ENCODE peak calls at places on chromosomes 13 and 19, in six cellular contexts. One of them, this sample, is unnamed.

GRCh38 chr19:23481043-23481442 is 85.8 kb upstream of the ZNF91 start:
- DNase-seq in D721Med: no peak
- DNase-seq in retinal pigment epithelial cell: no peak
- DNase-seq in thoracic aorta: no peak
- DNase-seq in endodermal cell: no peak
- DNase-seq in Panc1: no peak
- DNase-seq in this sample: no peak

GRCh38 chr13:78881746-78882145 is 222.8 kb upstream of the OBI1 start:
- DNase-seq in thoracic aorta: no peak
- DNase-seq in retinal pigment epithelial cell: no peak
- DNase-seq in endodermal cell: no peak
- DNase-seq in D721Med: no peak
- DNase-seq in Panc1: no peak
- DNase-seq in this sample: no peak

GRCh38 chr13:109243311-109243951 is 543.0 kb downstream of the IRS2 start:
- DNase-seq in Panc1: no peak
- DNase-seq in thoracic aorta: no peak
- DNase-seq in D721Med: no peak
- DNase-seq in endodermal cell: peak; percentile 59
- DNase-seq in retinal pigment epithelial cell: peak; percentile 91
- DNase-seq in this sample: no peak

GRCh38 chr13:46745062-46745461 is 51.9 kb downstream of the ESD start:
- DNase-seq in D721Med: no peak
- DNase-seq in Panc1: no peak
- DNase-seq in retinal pigment epithelial cell: no peak
- DNase-seq in thoracic aorta: no peak
- DNase-seq in endodermal cell: no peak
- DNase-seq in this sample: no peak

GRCh38 chr19:49347835-49348234 is 12.6 kb downstream of the CD37 start:
- DNase-seq in endodermal cell: peak; percentile 86
- DNase-seq in retinal pigment epithelial cell: no peak
- DNase-seq in D721Med: no peak
- DNase-seq in thoracic aorta: no peak
- DNase-seq in Panc1: no peak
- DNase-seq in this sample: no peak

GRCh38 chr13:51684076-51684475 is 99.8 kb downstream of the WDFY2 start:
- DNase-seq in endodermal cell: no peak
- DNase-seq in thoracic aorta: no peak
- DNase-seq in D721Med: no peak
- DNase-seq in Panc1: no peak
- DNase-seq in retinal pigment epithelial cell: no peak
- DNase-seq in this sample: no peak

GRCh38 chr13:24267283-24267682 is 42.1 kb upstream of the C1QTNF9 start:
- DNase-seq in endodermal cell: no peak
- DNase-seq in retinal pigment epithelial cell: no peak
- DNase-seq in thoracic aorta: no peak
- DNase-seq in Panc1: no peak
- DNase-seq in D721Med: no peak
- DNase-seq in this sample: no peak

GRCh38 chr19:47702671-47703070 is 10.6 kb upstream of the EHD2 start:
- DNase-seq in thoracic aorta: no peak
- DNase-seq in endodermal cell: no peak
- DNase-seq in Panc1: no peak
- DNase-seq in D721Med: no peak
- DNase-seq in retinal pigment epithelial cell: no peak
- DNase-seq in this sample: no peak

GRCh38 chr13:33751151-33751550 is 66.8 kb upstream of the RFC3 start:
- DNase-seq in endodermal cell: no peak
- DNase-seq in Panc1: no peak
- DNase-seq in D721Med: no peak
- DNase-seq in retinal pigment epithelial cell: peak; percentile 43
- DNase-seq in thoracic aorta: no peak
- DNase-seq in this sample: no peak

GRCh38 chr19:38657633-38658222 is 10.3 kb downstream of the ACTN4 start:
- DNase-seq in thoracic aorta: no peak
- DNase-seq in D721Med: no peak
- DNase-seq in endodermal cell: no peak
- DNase-seq in retinal pigment epithelial cell: peak; percentile 87
- DNase-seq in Panc1: peak; percentile 97
- DNase-seq in this sample: no peak

GRCh38 chr19:739998-740715 is 10.8 kb upstream of the MISP start:
- DNase-seq in retinal pigment epithelial cell: no peak
- DNase-seq in endodermal cell: no peak
- DNase-seq in thoracic aorta: no peak
- DNase-seq in Panc1: no peak
- DNase-seq in D721Med: no peak
- DNase-seq in this sample: no peak

GRCh38 chr19:734716-735115 is 16.2 kb upstream of the MISP start:
- DNase-seq in D721Med: no peak
- DNase-seq in Panc1: no peak
- DNase-seq in thoracic aorta: no peak
- DNase-seq in endodermal cell: no peak
- DNase-seq in retinal pigment epithelial cell: no peak
- DNase-seq in this sample: no peak

GRCh38 chr19:738509-739128 is 12.3 kb upstream of the MISP start:
- DNase-seq in retinal pigment epithelial cell: no peak
- DNase-seq in Panc1: no peak
- DNase-seq in endodermal cell: no peak
- DNase-seq in D721Med: no peak
- DNase-seq in thoracic aorta: no peak
- DNase-seq in this sample: no peak

GRCh38 chr19:736125-736524 is 14.8 kb upstream of the MISP start:
- DNase-seq in thoracic aorta: no peak
- DNase-seq in endodermal cell: no peak
- DNase-seq in Panc1: no peak
- DNase-seq in D721Med: no peak
- DNase-seq in retinal pigment epithelial cell: no peak
- DNase-seq in this sample: no peak

GRCh38 chr19:737591-738093 is 13.3 kb upstream of the MISP start:
- DNase-seq in Panc1: no peak
- DNase-seq in thoracic aorta: no peak
- DNase-seq in retinal pigment epithelial cell: no peak
- DNase-seq in D721Med: peak; percentile 88
- DNase-seq in endodermal cell: peak; percentile 94
- DNase-seq in this sample: no peak
- TF ChIP-seq CTCF in Panc1: peak; percentile 82
- TF ChIP-seq CTCF in thoracic aorta: peak; percentile 40
- TF ChIP-seq CTCF in retinal pigment epithelial cell: peak; percentile 67
- TF ChIP-seq CTCF in D721Med: peak; percentile 45
- TF ChIP-seq CTCF in endodermal cell: peak; percentile 73
- TF ChIP-seq CTCF in this sample: no peak

GRCh38 chr13:94112227-94112626 is 367.3 kb downstream of the DCT start:
- DNase-seq in endodermal cell: no peak
- DNase-seq in retinal pigment epithelial cell: peak; percentile 59
- DNase-seq in D721Med: no peak
- DNase-seq in Panc1: no peak
- DNase-seq in thoracic aorta: no peak
- DNase-seq in this sample: no peak

GRCh38 chr13:94114166-94114565 is 365.3 kb downstream of the DCT start:
- DNase-seq in endodermal cell: no peak
- DNase-seq in retinal pigment epithelial cell: no peak
- DNase-seq in thoracic aorta: no peak
- DNase-seq in Panc1: no peak
- DNase-seq in D721Med: no peak
- DNase-seq in this sample: no peak

GRCh38 chr13:94110011-94110410 is 369.5 kb downstream of the DCT start:
- DNase-seq in Panc1: no peak
- DNase-seq in endodermal cell: no peak
- DNase-seq in D721Med: no peak
- DNase-seq in thoracic aorta: no peak
- DNase-seq in retinal pigment epithelial cell: no peak
- DNase-seq in this sample: no peak

GRCh38 chr13:94115054-94115453 is 364.4 kb downstream of the DCT start:
- DNase-seq in thoracic aorta: no peak
- DNase-seq in D721Med: no peak
- DNase-seq in Panc1: no peak
- DNase-seq in retinal pigment epithelial cell: no peak
- DNase-seq in endodermal cell: no peak
- DNase-seq in this sample: no peak

DNA sequence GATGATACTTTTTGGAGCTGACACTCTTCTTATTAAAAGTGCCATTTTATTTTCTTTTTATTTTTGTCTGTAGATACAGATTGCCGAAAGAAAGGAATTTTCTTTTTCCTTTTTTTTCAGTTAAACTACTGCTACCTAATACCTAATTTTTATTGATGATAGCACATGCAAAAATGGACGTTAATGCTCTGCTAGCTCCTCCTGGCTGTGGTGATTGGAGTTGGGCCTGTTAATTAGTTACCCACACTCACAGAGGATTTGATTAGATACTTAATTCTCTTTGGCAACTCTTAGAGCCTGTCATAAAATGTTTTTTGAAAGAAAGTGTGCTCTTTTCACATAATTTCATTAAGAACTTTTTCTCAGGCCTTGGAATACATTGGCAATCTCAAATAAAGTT is 366.8 kb downstream of the DCT start:
- DNase-seq in Panc1: no peak
- DNase-seq in D721Med: no peak
- DNase-seq in thoracic aorta: no peak
- DNase-seq in retinal pigment epithelial cell: no peak
- DNase-seq in endodermal cell: no peak
- DNase-seq in this sample: no peak
- TF ChIP-seq CTCF in Panc1: no peak
- TF ChIP-seq CTCF in D721Med: no peak
- TF ChIP-seq CTCF in thoracic aorta: no peak
- TF ChIP-seq CTCF in retinal pigment epithelial cell: peak; percentile 35
- TF ChIP-seq CTCF in endodermal cell: peak; percentile 62
- TF ChIP-seq CTCF in this sample: no peak

GRCh38 chr19:11752244-11752736 is 13.5 kb upstream of the ZNF823 start:
- DNase-seq in D721Med: no peak
- DNase-seq in Panc1: no peak
- DNase-seq in retinal pigment epithelial cell: no peak
- DNase-seq in endodermal cell: no peak
- DNase-seq in thoracic aorta: no peak
- DNase-seq in this sample: no peak
- TF ChIP-seq CTCF in D721Med: no peak
- TF ChIP-seq CTCF in Panc1: no peak
- TF ChIP-seq CTCF in retinal pigment epithelial cell: no peak
- TF ChIP-seq CTCF in endodermal cell: no peak
- TF ChIP-seq CTCF in thoracic aorta: no peak
- TF ChIP-seq CTCF in this sample: no peak

GRCh38 chr19:1852294-1852646 is 4.0 kb upstream of the REXO1 start:
- DNase-seq in Panc1: no peak
- DNase-seq in endodermal cell: no peak
- DNase-seq in D721Med: no peak
- DNase-seq in thoracic aorta: no peak
- DNase-seq in retinal pigment epithelial cell: no peak
- DNase-seq in this sample: no peak

GRCh38 chr19:1852729-1853128 is 4.4 kb upstream of the REXO1 start:
- DNase-seq in Panc1: no peak
- DNase-seq in D721Med: no peak
- DNase-seq in endodermal cell: no peak
- DNase-seq in retinal pigment epithelial cell: no peak
- DNase-seq in thoracic aorta: no peak
- DNase-seq in this sample: no peak

GRCh38 chr19:1849999-1850398 is 1.7 kb upstream of the REXO1 start:
- DNase-seq in retinal pigment epithelial cell: no peak
- DNase-seq in Panc1: no peak
- DNase-seq in D721Med: no peak
- DNase-seq in thoracic aorta: no peak
- DNase-seq in endodermal cell: no peak
- DNase-seq in this sample: no peak

GRCh38 chr19:1851581-1852293 is 3.5 kb upstream of the REXO1 start:
- DNase-seq in Panc1: no peak
- DNase-seq in endodermal cell: no peak
- DNase-seq in D721Med: no peak
- DNase-seq in retinal pigment epithelial cell: no peak
- DNase-seq in thoracic aorta: no peak
- DNase-seq in this sample: no peak

GRCh38 chr19:1850809-1851544 is 2.7 kb upstream of the REXO1 start:
- DNase-seq in Panc1: no peak
- DNase-seq in retinal pigment epithelial cell: no peak
- DNase-seq in endodermal cell: peak; percentile 66
- DNase-seq in D721Med: no peak
- DNase-seq in thoracic aorta: no peak
- DNase-seq in this sample: no peak
- TF ChIP-seq CTCF in Panc1: peak; percentile 57
- TF ChIP-seq CTCF in retinal pigment epithelial cell: peak; percentile 15
- TF ChIP-seq CTCF in endodermal cell: peak; percentile 66
- TF ChIP-seq CTCF in D721Med: no peak
- TF ChIP-seq CTCF in thoracic aorta: no peak
- TF ChIP-seq CTCF in this sample: no peak

DNA sequence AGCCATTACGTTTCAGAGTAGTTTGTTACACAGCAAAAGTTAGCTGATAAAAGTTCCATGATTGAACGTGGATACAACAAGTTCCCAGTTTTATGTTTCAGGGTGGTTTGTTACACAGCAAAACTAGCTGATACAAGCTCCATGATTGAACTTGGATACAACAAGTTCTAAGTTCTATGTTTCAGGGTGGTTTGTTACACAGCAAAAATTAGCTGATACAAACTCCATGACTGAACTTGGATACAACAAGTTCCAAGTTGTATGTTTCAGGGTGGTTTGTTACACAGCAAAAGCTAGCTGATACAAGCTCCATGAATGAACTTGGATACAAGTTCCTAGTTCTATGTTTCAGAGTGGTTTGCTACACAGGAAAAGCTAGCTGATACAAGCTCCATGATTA is 47.6 kb downstream of the INSR start:
- DNase-seq in thoracic aorta: no peak
- DNase-seq in endodermal cell: no peak
- DNase-seq in Panc1: no peak
- DNase-seq in retinal pigment epithelial cell: no peak
- DNase-seq in D721Med: no peak
- DNase-seq in this sample: no peak
- TF ChIP-seq CTCF in thoracic aorta: no peak
- TF ChIP-seq CTCF in endodermal cell: no peak
- TF ChIP-seq CTCF in Panc1: no peak
- TF ChIP-seq CTCF in retinal pigment epithelial cell: no peak
- TF ChIP-seq CTCF in D721Med: no peak
- TF ChIP-seq CTCF in this sample: no peak

GRCh38 chr13:45331123-45331619 is 9.8 kb downstream of the TPT1 start:
- DNase-seq in Panc1: no peak
- DNase-seq in D721Med: no peak
- DNase-seq in thoracic aorta: no peak
- DNase-seq in endodermal cell: no peak
- DNase-seq in retinal pigment epithelial cell: no peak
- DNase-seq in this sample: no peak

GRCh38 chr13:45328661-45329105 is 12.3 kb downstream of the TPT1 start:
- DNase-seq in D721Med: no peak
- DNase-seq in retinal pigment epithelial cell: no peak
- DNase-seq in thoracic aorta: no peak
- DNase-seq in Panc1: no peak
- DNase-seq in endodermal cell: no peak
- DNase-seq in this sample: no peak

GRCh38 chr13:45325806-45326205 is 15.2 kb downstream of the TPT1 start:
- DNase-seq in D721Med: no peak
- DNase-seq in retinal pigment epithelial cell: no peak
- DNase-seq in Panc1: no peak
- DNase-seq in endodermal cell: no peak
- DNase-seq in thoracic aorta: peak; percentile 45
- DNase-seq in this sample: no peak

GRCh38 chr13:45331981-45332830 is 8.8 kb downstream of the TPT1 start:
- DNase-seq in retinal pigment epithelial cell: peak; percentile 42
- DNase-seq in thoracic aorta: no peak
- DNase-seq in Panc1: no peak
- DNase-seq in endodermal cell: no peak
- DNase-seq in D721Med: no peak
- DNase-seq in this sample: no peak

GRCh38 chr13:45327253-45327954 is 13.6 kb downstream of the TPT1 start:
- DNase-seq in D721Med: no peak
- DNase-seq in retinal pigment epithelial cell: no peak
- DNase-seq in thoracic aorta: no peak
- DNase-seq in Panc1: no peak
- DNase-seq in endodermal cell: no peak
- DNase-seq in this sample: no peak
- TF ChIP-seq CTCF in D721Med: no peak
- TF ChIP-seq CTCF in retinal pigment epithelial cell: no peak
- TF ChIP-seq CTCF in thoracic aorta: no peak
- TF ChIP-seq CTCF in Panc1: no peak
- TF ChIP-seq CTCF in endodermal cell: peak; percentile 26
- TF ChIP-seq CTCF in this sample: no peak